ENCODE peak calls at places on chromosome 5, in five cellular contexts. One of them, this sample, is unnamed.

GRCh38 chr5:34684281-34684979 is 28.3 kb downstream of the RAI14 start:
- DNase-seq in tibial nerve: no peak
- DNase-seq in bronchial epithelial cell: peak
- DNase-seq in neural progenitor cell: peak
- DNase-seq in stromal cell of bone marrow: no peak
- DNase-seq in this sample: no peak

GRCh38 chr5:138303365-138303764 is 28.2 kb downstream of the CDC25C start:
- DNase-seq in tibial nerve: no peak
- DNase-seq in bronchial epithelial cell: peak
- DNase-seq in stromal cell of bone marrow: peak
- DNase-seq in neural progenitor cell: no peak
- DNase-seq in this sample: no peak

GRCh38 chr5:65832152-65832551 is 94.2 kb upstream of the ERBIN start:
- DNase-seq in stromal cell of bone marrow: no peak
- DNase-seq in bronchial epithelial cell: no peak
- DNase-seq in neural progenitor cell: no peak
- DNase-seq in tibial nerve: no peak
- DNase-seq in this sample: no peak

GRCh38 chr5:14806452-14806851 is 65.1 kb downstream of the ANKH start:
- DNase-seq in stromal cell of bone marrow: peak
- DNase-seq in tibial nerve: peak
- DNase-seq in neural progenitor cell: no peak
- DNase-seq in bronchial epithelial cell: no peak
- DNase-seq in this sample: no peak

GRCh38 chr5:140868721-140869554 is at the start of gene PCDHA11:
- DNase-seq in neural progenitor cell: peak
- DNase-seq in tibial nerve: no peak
- DNase-seq in bronchial epithelial cell: peak
- DNase-seq in stromal cell of bone marrow: no peak
- DNase-seq in this sample: no peak

GRCh38 chr5:133384120-133384855 is 228.1 kb downstream of the FSTL4 start:
- DNase-seq in neural progenitor cell: no peak
- DNase-seq in tibial nerve: no peak
- DNase-seq in stromal cell of bone marrow: no peak
- DNase-seq in bronchial epithelial cell: no peak
- DNase-seq in this sample: no peak

GRCh38 chr5:176413255-176413565 is 3.1 kb downstream of the CLTB start:
- DNase-seq in bronchial epithelial cell: peak
- DNase-seq in neural progenitor cell: no peak
- DNase-seq in tibial nerve: no peak
- DNase-seq in stromal cell of bone marrow: no peak
- DNase-seq in this sample: no peak

GRCh38 chr5:128144491-128144890 is 60.9 kb downstream of the SLC12A2 start:
- DNase-seq in bronchial epithelial cell: no peak
- DNase-seq in tibial nerve: no peak
- DNase-seq in neural progenitor cell: no peak
- DNase-seq in stromal cell of bone marrow: no peak
- DNase-seq in this sample: no peak

This sample was measured in WTC11.